ENCODE peak calls at places on chromosomes 3 and 15, in ten cellular contexts. U is AG04449, T is AG09309, I is A549, Q is astrocyte of the spinal cord, L is foreskin fibroblast, D is ascending aorta, J is Peyer's patch, H is PC-3, E is GM23338. M is an unnamed sample.

GRCh38 chr3:81216192-81216591 is 545.3 kb downstream of the GBE1 start:
- DNase-seq in U (no peak), L (peak), E (no peak), D (no peak), Q (peak), I (peak), H (peak), T (no peak), J (no peak), M (peak)

GRCh38 chr15:86362556-86362955 is 282.9 kb downstream of the AGBL1 start:
- DNase-seq in T (no peak), U (no peak), J (no peak), E (no peak), L (no peak), D (no peak), H (peak), Q (peak), I (peak), M (peak)

GRCh38 chr3:4994144-4994730 is 15.0 kb downstream of the BHLHE40 start:
- DNase-seq in E (no peak), T (no peak), L (peak), Q (peak), J (no peak), H (peak), D (peak), U (no peak), I (peak), M (peak)

GRCh38 chr3:39707314-39707909 is 102.0 kb upstream of the MYRIP start:
- DNase-seq in U (peak), I (peak), D (no peak), L (peak), T (peak), E (peak), H (peak), J (no peak), Q (peak), M (peak)

GRCh38 chr3:160830792-160831191 is 74.8 kb downstream of the PPM1L start:
- DNase-seq in D (no peak), J (no peak), U (no peak), I (no peak), E (no peak), H (peak), L (no peak), T (no peak), Q (no peak), M (peak)

GRCh38 chr3:42408156-42408555 is 2.3 kb downstream of the LYZL4 start:
- DNase-seq in U (no peak), J (no peak), H (no peak), D (no peak), T (no peak), I (no peak), L (no peak), E (no peak), Q (no peak), M (no peak)

GRCh38 chr15:69793436-69793782 is 304.3 kb downstream of the TLE3 start:
- DNase-seq in L (no peak), Q (no peak), D (peak), I (no peak), E (no peak), H (no peak), J (no peak), U (no peak), T (no peak), M (no peak)

GRCh38 chr15:45157974-45158373 is 28.2 kb downstream of the DUOX1 start:
- DNase-seq in E (peak), Q (peak), I (no peak), U (peak), T (peak), L (peak), J (no peak), D (no peak), H (peak), M (peak)

GRCh38 chr3:132237652-132238032 is 79.6 kb upstream of the ACP3 start:
- DNase-seq in D (no peak), J (no peak), U (no peak), Q (no peak), H (no peak), I (no peak), L (no peak), E (no peak), T (no peak), M (no peak)

GRCh38 chr3:49500408-49501257 is 30.6 kb downstream of the DAG1 start:
- DNase-seq in L (peak), U (peak), Q (peak), J (no peak), T (peak), E (no peak), D (peak), H (peak), I (peak), M (peak)

GRCh38 chr3:131315162-131315561 is 66.4 kb upstream of the NUDT16 start:
- DNase-seq in J (no peak), E (no peak), T (no peak), L (no peak), I (no peak), D (no peak), U (no peak), Q (no peak), H (no peak), M (no peak)

GRCh38 chr3:175651716-175652115 is 792.6 kb downstream of the NAALADL2 start:
- DNase-seq in E (no peak), D (no peak), U (no peak), H (no peak), T (no peak), Q (no peak), I (no peak), J (no peak), L (no peak), M (no peak)

GRCh38 chr15:47750030-47750739 is 32.9 kb downstream of the SEMA6D start:
- DNase-seq in T (peak), D (no peak), Q (peak), L (peak), I (no peak), E (no peak), J (no peak), U (peak), H (peak), M (peak)

GRCh38 chr15:58525926-58526538 is 94.2 kb downstream of the LIPC start:
- DNase-seq in D (no peak), J (no peak), T (no peak), U (no peak), H (no peak), L (no peak), E (no peak), Q (no peak), I (no peak), M (no peak)

GRCh38 chr3:71438904-71439303 is 144.6 kb downstream of the FOXP1 start:
- DNase-seq in U (no peak), T (no peak), J (no peak), Q (no peak), D (no peak), L (no peak), E (no peak), H (no peak), I (no peak), M (no peak)

GRCh38 chr15:100844778-100845177 is 34.9 kb upstream of the ALDH1A3 start:
- DNase-seq in E (no peak), T (no peak), H (no peak), I (no peak), Q (no peak), J (no peak), D (no peak), L (no peak), U (no peak), M (no peak)

GRCh38 chr3:15768421-15769255 is 29.1 kb downstream of the ANKRD28 start:
- DNase-seq in T (peak), U (peak), H (peak), E (no peak), Q (peak), D (no peak), I (peak), J (no peak), L (peak), M (peak)
- H3K4me3 ChIP-seq in T (no peak), U (no peak), H (peak), E (no peak), Q (no peak), D (no peak), I (no peak), J (no peak), L (no peak), M (no peak)

GRCh38 chr15:80323285-80323684 is 71.3 kb upstream of the CTXND1 start:
- DNase-seq in J (no peak), T (no peak), H (peak), I (no peak), D (no peak), Q (no peak), E (no peak), L (no peak), U (no peak), M (no peak)
- TF ChIP-seq CTCF in J (no peak), T (peak), H (peak), I (peak), D (no peak), Q (peak), E (no peak), L (no peak), U (no peak), M (peak)

GRCh38 chr15:24861014-24861690 is 93.6 kb upstream of the SNRPN start:
- DNase-seq in T (no peak), H (peak), L (no peak), Q (no peak), E (no peak), J (no peak), D (no peak), I (no peak), U (no peak), M (peak)
- H3K4me3 ChIP-seq in T (no peak), H (no peak), L (no peak), Q (no peak), E (no peak), J (no peak), D (no peak), I (no peak), U (no peak), M (no peak)

GRCh38 chr3:109081746-109082510 is 36.0 kb downstream of the MORC1 start:
- DNase-seq in Q (peak), H (peak), U (no peak), D (no peak), I (peak), E (peak), J (no peak), T (no peak), L (no peak), M (peak)
- TF ChIP-seq CTCF in Q (peak), H (peak), U (peak), D (no peak), I (peak), E (peak), J (no peak), T (peak), L (peak), M (peak)

M was measured in epithelial cell of esophagus.